ENCODE peak calls at places on chromosomes 7 and 10, in ten cellular contexts. One of them, this sample, is unnamed.

GRCh38 chr10:22230331-22230833 is 12.6 kb upstream of the EBLN1 start:
- DNase-seq in T47D: no peak
- DNase-seq in fibroblast of mammary gland: peak; percentile 70
- DNase-seq in glutamatergic neuron: no peak
- DNase-seq in naive thymus-derived CD8-positive, alpha-beta T cell: peak; percentile 25
- DNase-seq in MV-4-11: peak; percentile 63
- DNase-seq in cardiac fibroblast: peak; percentile 80
- DNase-seq in anterior cingulate cortex: no peak
- DNase-seq in activated CD8-positive, alpha-beta memory T cell treated with anti-CD3 and anti-CD28 coated beads for 24 hours: no peak
- DNase-seq in brain pericyte: no peak
- DNase-seq in this sample: peak; percentile 15

GRCh38 chr7:108815815-108816214 is 246.1 kb downstream of the DNAJB9 start:
- DNase-seq in T47D: peak; percentile 95
- DNase-seq in fibroblast of mammary gland: no peak
- DNase-seq in glutamatergic neuron: no peak
- DNase-seq in naive thymus-derived CD8-positive, alpha-beta T cell: no peak
- DNase-seq in MV-4-11: no peak
- DNase-seq in cardiac fibroblast: no peak
- DNase-seq in anterior cingulate cortex: no peak
- DNase-seq in activated CD8-positive, alpha-beta memory T cell treated with anti-CD3 and anti-CD28 coated beads for 24 hours: no peak
- DNase-seq in brain pericyte: no peak
- DNase-seq in this sample: no peak

GRCh38 chr10:5547684-5547933 is 22.8 kb downstream of the CALML3 start:
- DNase-seq in T47D: no peak
- DNase-seq in fibroblast of mammary gland: no peak
- DNase-seq in glutamatergic neuron: no peak
- DNase-seq in naive thymus-derived CD8-positive, alpha-beta T cell: no peak
- DNase-seq in MV-4-11: no peak
- DNase-seq in cardiac fibroblast: no peak
- DNase-seq in anterior cingulate cortex: no peak
- DNase-seq in activated CD8-positive, alpha-beta memory T cell treated with anti-CD3 and anti-CD28 coated beads for 24 hours: no peak
- DNase-seq in brain pericyte: no peak
- DNase-seq in this sample: no peak

GRCh38 chr7:65225422-65226006 is 148.1 kb upstream of the ZNF92 start:
- DNase-seq in T47D: no peak
- DNase-seq in fibroblast of mammary gland: no peak
- DNase-seq in glutamatergic neuron: no peak
- DNase-seq in naive thymus-derived CD8-positive, alpha-beta T cell: no peak
- DNase-seq in MV-4-11: no peak
- DNase-seq in cardiac fibroblast: no peak
- DNase-seq in anterior cingulate cortex: no peak
- DNase-seq in activated CD8-positive, alpha-beta memory T cell treated with anti-CD3 and anti-CD28 coated beads for 24 hours: no peak
- DNase-seq in brain pericyte: no peak
- DNase-seq in this sample: no peak

GRCh38 chr10:31808258-31809218 is 120.1 kb downstream of the ARHGAP12 start:
- DNase-seq in T47D: peak; percentile 42
- DNase-seq in fibroblast of mammary gland: peak; percentile 82
- DNase-seq in glutamatergic neuron: no peak
- DNase-seq in naive thymus-derived CD8-positive, alpha-beta T cell: peak; percentile 0
- DNase-seq in MV-4-11: peak; percentile 59
- DNase-seq in cardiac fibroblast: peak; percentile 88
- DNase-seq in anterior cingulate cortex: no peak
- DNase-seq in activated CD8-positive, alpha-beta memory T cell treated with anti-CD3 and anti-CD28 coated beads for 24 hours: peak; percentile 64
- DNase-seq in brain pericyte: peak; percentile 44
- DNase-seq in this sample: no peak

GRCh38 chr10:63114031-63114814 is 18.9 kb upstream of the NRBF2 start:
- DNase-seq in T47D: peak; percentile 93
- DNase-seq in fibroblast of mammary gland: peak; percentile 97
- DNase-seq in glutamatergic neuron: no peak
- DNase-seq in naive thymus-derived CD8-positive, alpha-beta T cell: no peak
- DNase-seq in MV-4-11: peak; percentile 60
- DNase-seq in cardiac fibroblast: peak; percentile 96
- DNase-seq in anterior cingulate cortex: no peak
- DNase-seq in activated CD8-positive, alpha-beta memory T cell treated with anti-CD3 and anti-CD28 coated beads for 24 hours: no peak
- DNase-seq in brain pericyte: no peak
- DNase-seq in this sample: peak; percentile 82

GRCh38 chr10:119238577-119238976 is 31.2 kb downstream of the GRK5 start:
- DNase-seq in T47D: no peak
- DNase-seq in fibroblast of mammary gland: peak; percentile 42
- DNase-seq in glutamatergic neuron: no peak
- DNase-seq in naive thymus-derived CD8-positive, alpha-beta T cell: no peak
- DNase-seq in MV-4-11: no peak
- DNase-seq in cardiac fibroblast: no peak
- DNase-seq in anterior cingulate cortex: no peak
- DNase-seq in activated CD8-positive, alpha-beta memory T cell treated with anti-CD3 and anti-CD28 coated beads for 24 hours: no peak
- DNase-seq in brain pericyte: no peak
- DNase-seq in this sample: no peak

GRCh38 chr10:97726636-97727178 is 10.2 kb upstream of the ZFYVE27 start:
- DNase-seq in T47D: peak; percentile 67
- DNase-seq in fibroblast of mammary gland: peak; percentile 92
- DNase-seq in glutamatergic neuron: no peak
- DNase-seq in naive thymus-derived CD8-positive, alpha-beta T cell: no peak
- DNase-seq in MV-4-11: peak; percentile 13
- DNase-seq in cardiac fibroblast: peak; percentile 77
- DNase-seq in anterior cingulate cortex: no peak
- DNase-seq in activated CD8-positive, alpha-beta memory T cell treated with anti-CD3 and anti-CD28 coated beads for 24 hours: no peak
- DNase-seq in brain pericyte: no peak
- DNase-seq in this sample: peak; percentile 43

GRCh38 chr10:114311496-114312195 is 72.6 kb downstream of the VWA2 start:
- DNase-seq in T47D: no peak
- DNase-seq in fibroblast of mammary gland: no peak
- DNase-seq in glutamatergic neuron: no peak
- DNase-seq in naive thymus-derived CD8-positive, alpha-beta T cell: no peak
- DNase-seq in MV-4-11: no peak
- DNase-seq in cardiac fibroblast: no peak
- DNase-seq in anterior cingulate cortex: no peak
- DNase-seq in activated CD8-positive, alpha-beta memory T cell treated with anti-CD3 and anti-CD28 coated beads for 24 hours: no peak
- DNase-seq in brain pericyte: no peak
- DNase-seq in this sample: no peak

GRCh38 chr7:76509931-76510877 is at the start of gene UPK3B:
- DNase-seq in T47D: peak; percentile 94
- DNase-seq in fibroblast of mammary gland: no peak
- DNase-seq in glutamatergic neuron: peak; percentile 57
- DNase-seq in naive thymus-derived CD8-positive, alpha-beta T cell: no peak
- DNase-seq in MV-4-11: no peak
- DNase-seq in cardiac fibroblast: no peak
- DNase-seq in anterior cingulate cortex: no peak
- DNase-seq in activated CD8-positive, alpha-beta memory T cell treated with anti-CD3 and anti-CD28 coated beads for 24 hours: peak; percentile 51
- DNase-seq in brain pericyte: no peak
- DNase-seq in this sample: no peak

GRCh38 chr10:97977673-97978072 is 52.7 kb downstream of the CRTAC1 start:
- DNase-seq in T47D: no peak
- DNase-seq in fibroblast of mammary gland: no peak
- DNase-seq in glutamatergic neuron: no peak
- DNase-seq in naive thymus-derived CD8-positive, alpha-beta T cell: no peak
- DNase-seq in MV-4-11: no peak
- DNase-seq in cardiac fibroblast: no peak
- DNase-seq in anterior cingulate cortex: peak; percentile 5
- DNase-seq in activated CD8-positive, alpha-beta memory T cell treated with anti-CD3 and anti-CD28 coated beads for 24 hours: no peak
- DNase-seq in brain pericyte: no peak
- DNase-seq in this sample: no peak

GRCh38 chr10:94320285-94320914 is 42.3 kb downstream of the NOC3L start:
- DNase-seq in T47D: peak; percentile 81
- DNase-seq in fibroblast of mammary gland: peak; percentile 65
- DNase-seq in glutamatergic neuron: peak; percentile 76
- DNase-seq in naive thymus-derived CD8-positive, alpha-beta T cell: peak; percentile 45
- DNase-seq in MV-4-11: peak; percentile 36
- DNase-seq in cardiac fibroblast: peak; percentile 70
- DNase-seq in anterior cingulate cortex: peak; percentile 23
- DNase-seq in activated CD8-positive, alpha-beta memory T cell treated with anti-CD3 and anti-CD28 coated beads for 24 hours: peak; percentile 81
- DNase-seq in brain pericyte: no peak
- DNase-seq in this sample: peak; percentile 70